ENCODE peak calls at places on chromosomes 4 and X, in nine cellular contexts. One of them, this sample, is unnamed.

GRCh38 chrX:147803948-147804347 is 107.8 kb upstream of the FMR1 start:
- DNase-seq in left ventricle myocardium inferior: no peak
- DNase-seq in CD4-positive, CD25-positive, alpha-beta regulatory T cell: no peak
- DNase-seq in suprapubic skin: no peak
- DNase-seq in PC-3: peak
- DNase-seq in upper lobe of right lung: no peak
- DNase-seq in GM23248: peak
- DNase-seq in heart right ventricle: peak
- DNase-seq in thyroid gland: no peak
- DNase-seq in this sample: peak

GRCh38 chrX:16239211-16239610 is 71.9 kb downstream of the MAGEB17 start:
- DNase-seq in left ventricle myocardium inferior: no peak
- DNase-seq in GM23248: peak
- DNase-seq in PC-3: peak
- DNase-seq in heart right ventricle: no peak
- DNase-seq in CD4-positive, CD25-positive, alpha-beta regulatory T cell: no peak
- DNase-seq in upper lobe of right lung: no peak
- DNase-seq in thyroid gland: peak
- DNase-seq in suprapubic skin: no peak
- DNase-seq in this sample: no peak

GRCh38 chr4:76489799-76490176 is 54.8 kb downstream of the SHROOM3 start:
- DNase-seq in upper lobe of right lung: no peak
- DNase-seq in PC-3: no peak
- DNase-seq in thyroid gland: no peak
- DNase-seq in CD4-positive, CD25-positive, alpha-beta regulatory T cell: no peak
- DNase-seq in suprapubic skin: no peak
- DNase-seq in GM23248: no peak
- DNase-seq in heart right ventricle: no peak
- DNase-seq in left ventricle myocardium inferior: no peak
- DNase-seq in this sample: no peak

GRCh38 chr4:150280081-150280950 is 202.1 kb downstream of the DCLK2 start:
- DNase-seq in PC-3: peak
- DNase-seq in thyroid gland: no peak
- DNase-seq in GM23248: peak
- DNase-seq in CD4-positive, CD25-positive, alpha-beta regulatory T cell: no peak
- DNase-seq in left ventricle myocardium inferior: no peak
- DNase-seq in heart right ventricle: no peak
- DNase-seq in suprapubic skin: no peak
- DNase-seq in upper lobe of right lung: no peak
- DNase-seq in this sample: no peak

GRCh38 chr4:29861307-29861706 is 858.9 kb upstream of the PCDH7 start:
- DNase-seq in heart right ventricle: no peak
- DNase-seq in PC-3: peak
- DNase-seq in CD4-positive, CD25-positive, alpha-beta regulatory T cell: no peak
- DNase-seq in left ventricle myocardium inferior: no peak
- DNase-seq in upper lobe of right lung: no peak
- DNase-seq in suprapubic skin: no peak
- DNase-seq in GM23248: no peak
- DNase-seq in thyroid gland: no peak
- DNase-seq in this sample: no peak

GRCh38 chrX:14243823-14244222 is 214.1 kb upstream of the GEMIN8 start:
- DNase-seq in upper lobe of right lung: no peak
- DNase-seq in PC-3: no peak
- DNase-seq in GM23248: no peak
- DNase-seq in thyroid gland: no peak
- DNase-seq in CD4-positive, CD25-positive, alpha-beta regulatory T cell: no peak
- DNase-seq in suprapubic skin: no peak
- DNase-seq in left ventricle myocardium inferior: no peak
- DNase-seq in heart right ventricle: no peak
- DNase-seq in this sample: no peak

GRCh38 chr4:73234712-73235111 is 23.9 kb downstream of the ANKRD17 start:
- DNase-seq in thyroid gland: no peak
- DNase-seq in upper lobe of right lung: no peak
- DNase-seq in heart right ventricle: no peak
- DNase-seq in GM23248: no peak
- DNase-seq in PC-3: no peak
- DNase-seq in left ventricle myocardium inferior: no peak
- DNase-seq in CD4-positive, CD25-positive, alpha-beta regulatory T cell: no peak
- DNase-seq in suprapubic skin: no peak
- DNase-seq in this sample: no peak

GRCh38 chrX:78119521-78120227 is 15.6 kb downstream of the PGK1 start:
- DNase-seq in PC-3: peak
- DNase-seq in CD4-positive, CD25-positive, alpha-beta regulatory T cell: no peak
- DNase-seq in heart right ventricle: no peak
- DNase-seq in suprapubic skin: no peak
- DNase-seq in thyroid gland: no peak
- DNase-seq in upper lobe of right lung: no peak
- DNase-seq in GM23248: no peak
- DNase-seq in left ventricle myocardium inferior: no peak
- DNase-seq in this sample: no peak

GRCh38 chrX:133913658-133914388 is 71.6 kb downstream of the GPC3 start:
- DNase-seq in suprapubic skin: no peak
- DNase-seq in thyroid gland: no peak
- DNase-seq in upper lobe of right lung: no peak
- DNase-seq in heart right ventricle: no peak
- DNase-seq in CD4-positive, CD25-positive, alpha-beta regulatory T cell: no peak
- DNase-seq in GM23248: no peak
- DNase-seq in left ventricle myocardium inferior: no peak
- DNase-seq in PC-3: no peak
- DNase-seq in this sample: no peak

GRCh38 chr4:55912249-55912648 is 36.5 kb upstream of the CEP135 start:
- DNase-seq in GM23248: no peak
- DNase-seq in thyroid gland: no peak
- DNase-seq in suprapubic skin: no peak
- DNase-seq in heart right ventricle: no peak
- DNase-seq in PC-3: no peak
- DNase-seq in CD4-positive, CD25-positive, alpha-beta regulatory T cell: no peak
- DNase-seq in left ventricle myocardium inferior: no peak
- DNase-seq in upper lobe of right lung: no peak
- DNase-seq in this sample: no peak

GRCh38 chr4:34170941-34171340 is 2073.4 kb downstream of the ARAP2 start:
- DNase-seq in heart right ventricle: no peak
- DNase-seq in suprapubic skin: no peak
- DNase-seq in upper lobe of right lung: no peak
- DNase-seq in PC-3: peak
- DNase-seq in CD4-positive, CD25-positive, alpha-beta regulatory T cell: no peak
- DNase-seq in left ventricle myocardium inferior: no peak
- DNase-seq in GM23248: peak
- DNase-seq in thyroid gland: no peak
- DNase-seq in this sample: no peak

GRCh38 chr4:138958519-138958918 is 57.1 kb upstream of the NOCT start:
- DNase-seq in GM23248: no peak
- DNase-seq in left ventricle myocardium inferior: no peak
- DNase-seq in thyroid gland: no peak
- DNase-seq in suprapubic skin: no peak
- DNase-seq in PC-3: no peak
- DNase-seq in heart right ventricle: no peak
- DNase-seq in CD4-positive, CD25-positive, alpha-beta regulatory T cell: no peak
- DNase-seq in upper lobe of right lung: no peak
- DNase-seq in this sample: no peak

GRCh38 chrX:65690057-65690855 is 22.8 kb downstream of the MSN start:
- DNase-seq in heart right ventricle: no peak
- DNase-seq in suprapubic skin: no peak
- DNase-seq in CD4-positive, CD25-positive, alpha-beta regulatory T cell: no peak
- DNase-seq in upper lobe of right lung: no peak
- DNase-seq in GM23248: peak
- DNase-seq in thyroid gland: peak
- DNase-seq in PC-3: peak
- DNase-seq in left ventricle myocardium inferior: no peak
- DNase-seq in this sample: no peak
- H3K27ac ChIP-seq in heart right ventricle: peak
- H3K27ac ChIP-seq in suprapubic skin: peak
- H3K27ac ChIP-seq in CD4-positive, CD25-positive, alpha-beta regulatory T cell: peak
- H3K27ac ChIP-seq in upper lobe of right lung: peak
- H3K27ac ChIP-seq in GM23248: peak
- H3K27ac ChIP-seq in thyroid gland: peak
- H3K27ac ChIP-seq in PC-3: peak
- H3K27ac ChIP-seq in left ventricle myocardium inferior: peak
- H3K27ac ChIP-seq in this sample: no peak

DNA sequence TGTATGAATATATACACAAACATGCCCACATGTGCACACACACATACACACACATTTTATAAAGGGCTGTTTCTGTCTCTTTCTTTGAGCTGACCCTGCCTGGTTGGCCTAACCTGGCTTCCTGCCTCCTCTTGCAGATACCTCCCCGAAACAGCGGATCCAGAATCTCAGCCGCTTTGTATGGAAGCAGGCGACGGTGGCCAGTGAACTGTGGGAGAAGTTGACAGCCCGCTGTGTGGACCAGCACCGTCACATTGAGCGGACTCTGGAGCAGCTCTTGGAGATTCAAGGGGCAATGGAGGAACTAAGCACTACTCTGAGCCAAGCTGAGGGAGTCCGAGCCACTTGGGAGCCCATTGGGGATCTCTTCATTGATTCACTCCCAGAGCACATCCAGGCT is 21.9 kb downstream of the DRP2 start:
- DNase-seq in suprapubic skin: no peak
- DNase-seq in heart right ventricle: no peak
- DNase-seq in GM23248: no peak
- DNase-seq in thyroid gland: peak
- DNase-seq in upper lobe of right lung: no peak
- DNase-seq in CD4-positive, CD25-positive, alpha-beta regulatory T cell: no peak
- DNase-seq in PC-3: no peak
- DNase-seq in left ventricle myocardium inferior: no peak
- DNase-seq in this sample: no peak
- H3K27ac ChIP-seq in suprapubic skin: no peak
- H3K27ac ChIP-seq in heart right ventricle: no peak
- H3K27ac ChIP-seq in GM23248: no peak
- H3K27ac ChIP-seq in thyroid gland: no peak
- H3K27ac ChIP-seq in upper lobe of right lung: no peak
- H3K27ac ChIP-seq in CD4-positive, CD25-positive, alpha-beta regulatory T cell: no peak
- H3K27ac ChIP-seq in PC-3: no peak
- H3K27ac ChIP-seq in left ventricle myocardium inferior: no peak
- H3K27ac ChIP-seq in this sample: no peak

DNA sequence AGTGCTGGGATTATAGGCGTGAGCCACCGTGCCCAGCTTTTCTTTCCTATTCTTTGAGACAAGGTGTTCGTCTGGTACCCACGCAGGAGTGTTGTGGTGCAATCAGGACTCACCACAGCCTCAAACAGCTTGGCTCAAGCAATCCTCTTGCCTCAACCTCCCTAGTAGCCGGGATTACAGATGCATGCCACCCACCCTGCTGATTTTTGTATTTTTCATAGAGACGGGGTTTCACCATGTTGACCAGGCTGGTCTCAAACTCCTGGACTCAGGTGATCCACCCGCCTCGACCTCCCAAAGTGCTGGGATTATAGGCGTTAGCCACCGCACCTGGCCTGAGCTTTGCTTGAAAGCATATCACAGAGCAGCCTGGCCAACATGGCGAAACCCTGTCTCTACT is 1.5 kb upstream of the CRLF2 start:
- DNase-seq in thyroid gland: no peak
- DNase-seq in upper lobe of right lung: no peak
- DNase-seq in PC-3: no peak
- DNase-seq in left ventricle myocardium inferior: no peak
- DNase-seq in suprapubic skin: no peak
- DNase-seq in GM23248: no peak
- DNase-seq in CD4-positive, CD25-positive, alpha-beta regulatory T cell: no peak
- DNase-seq in heart right ventricle: no peak
- DNase-seq in this sample: no peak
- H3K27ac ChIP-seq in thyroid gland: no peak
- H3K27ac ChIP-seq in upper lobe of right lung: no peak
- H3K27ac ChIP-seq in PC-3: no peak
- H3K27ac ChIP-seq in left ventricle myocardium inferior: no peak
- H3K27ac ChIP-seq in suprapubic skin: no peak
- H3K27ac ChIP-seq in GM23248: no peak
- H3K27ac ChIP-seq in CD4-positive, CD25-positive, alpha-beta regulatory T cell: no peak
- H3K27ac ChIP-seq in heart right ventricle: no peak
- H3K27ac ChIP-seq in this sample: no peak

GRCh38 chrX:55143621-55144020 is 54.8 kb downstream of the PAGE2 start:
- DNase-seq in upper lobe of right lung: no peak
- DNase-seq in GM23248: no peak
- DNase-seq in suprapubic skin: no peak
- DNase-seq in heart right ventricle: no peak
- DNase-seq in PC-3: no peak
- DNase-seq in thyroid gland: peak
- DNase-seq in left ventricle myocardium inferior: no peak
- DNase-seq in CD4-positive, CD25-positive, alpha-beta regulatory T cell: no peak
- DNase-seq in this sample: no peak

GRCh38 chrX:55144697-55145096 is 55.9 kb downstream of the PAGE2 start:
- DNase-seq in suprapubic skin: no peak
- DNase-seq in upper lobe of right lung: no peak
- DNase-seq in thyroid gland: no peak
- DNase-seq in CD4-positive, CD25-positive, alpha-beta regulatory T cell: no peak
- DNase-seq in GM23248: no peak
- DNase-seq in PC-3: no peak
- DNase-seq in left ventricle myocardium inferior: no peak
- DNase-seq in heart right ventricle: no peak
- DNase-seq in this sample: no peak

GRCh38 chrX:55151199-55151598 is 62.4 kb downstream of the PAGE2 start:
- DNase-seq in left ventricle myocardium inferior: no peak
- DNase-seq in PC-3: no peak
- DNase-seq in upper lobe of right lung: no peak
- DNase-seq in heart right ventricle: no peak
- DNase-seq in CD4-positive, CD25-positive, alpha-beta regulatory T cell: no peak
- DNase-seq in GM23248: no peak
- DNase-seq in suprapubic skin: no peak
- DNase-seq in thyroid gland: no peak
- DNase-seq in this sample: no peak

DNA sequence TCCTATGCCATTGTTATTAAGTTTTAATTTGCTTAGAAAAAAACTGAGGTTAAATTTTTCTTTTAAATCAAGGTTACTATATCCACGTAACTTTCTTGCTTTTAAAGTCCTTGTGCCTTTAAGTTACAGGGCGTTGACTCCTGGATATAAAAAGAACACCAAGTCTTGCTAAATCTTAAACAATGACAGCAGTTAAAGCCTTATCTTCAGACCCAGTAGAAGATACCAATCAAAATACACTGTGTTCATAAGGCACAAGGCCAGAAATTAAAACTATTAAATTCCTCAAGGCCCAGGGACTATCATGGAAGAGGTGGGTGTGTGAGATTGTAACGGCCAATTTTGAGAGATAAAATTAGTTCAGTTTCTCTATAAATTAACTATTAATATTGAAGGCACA is 60.4 kb downstream of the PAGE2 start:
- DNase-seq in GM23248: no peak
- DNase-seq in suprapubic skin: no peak
- DNase-seq in CD4-positive, CD25-positive, alpha-beta regulatory T cell: no peak
- DNase-seq in PC-3: no peak
- DNase-seq in thyroid gland: no peak
- DNase-seq in upper lobe of right lung: no peak
- DNase-seq in heart right ventricle: no peak
- DNase-seq in left ventricle myocardium inferior: no peak
- DNase-seq in this sample: no peak
- H3K27ac ChIP-seq in GM23248: no peak
- H3K27ac ChIP-seq in suprapubic skin: no peak
- H3K27ac ChIP-seq in CD4-positive, CD25-positive, alpha-beta regulatory T cell: no peak
- H3K27ac ChIP-seq in PC-3: no peak
- H3K27ac ChIP-seq in thyroid gland: no peak
- H3K27ac ChIP-seq in upper lobe of right lung: no peak
- H3K27ac ChIP-seq in heart right ventricle: no peak
- H3K27ac ChIP-seq in left ventricle myocardium inferior: peak
- H3K27ac ChIP-seq in this sample: no peak

This sample was measured in adrenal gland.